ENCODE peak calls at places on chromosomes 16 and 17, in four cellular contexts. One of them, this sample, is unnamed.
A peak's percentile ranks its signal among the peaks of the same experiment; 100 is the strongest.

GRCh38 chr16:62208934-62209333 is 172.7 kb upstream of the CDH8 start:
- DNase-seq in dorsolateral prefrontal cortex: no peak
- DNase-seq in ovary: no peak
- DNase-seq in astrocyte of the spinal cord: no peak
- DNase-seq in this sample: no peak

GRCh38 chr16:17638134-17638533 is 167.4 kb upstream of the XYLT1 start:
- DNase-seq in ovary: no peak
- DNase-seq in dorsolateral prefrontal cortex: no peak
- DNase-seq in astrocyte of the spinal cord: no peak
- DNase-seq in this sample: no peak

GRCh38 chr16:85485379-85485778 is 127.7 kb upstream of the GSE1 start:
- DNase-seq in astrocyte of the spinal cord: no peak
- DNase-seq in ovary: no peak
- DNase-seq in dorsolateral prefrontal cortex: peak; percentile 59
- DNase-seq in this sample: no peak

GRCh38 chr17:9224485-9224884 is 203.2 kb downstream of the NTN1 start:
- DNase-seq in ovary: no peak
- DNase-seq in dorsolateral prefrontal cortex: no peak
- DNase-seq in astrocyte of the spinal cord: no peak
- DNase-seq in this sample: no peak

GRCh38 chr17:82297804-82298537 is 19.4 kb downstream of the CD7 start:
- DNase-seq in dorsolateral prefrontal cortex: peak; percentile 68
- DNase-seq in ovary: peak; percentile 88
- DNase-seq in astrocyte of the spinal cord: peak; percentile 94
- DNase-seq in this sample: no peak

GRCh38 chr16:4015275-4015990 is 100.8 kb downstream of the ADCY9 start:
- DNase-seq in ovary: no peak
- DNase-seq in astrocyte of the spinal cord: no peak
- DNase-seq in dorsolateral prefrontal cortex: no peak
- DNase-seq in this sample: no peak

GRCh38 chr17:50114849-50115357 is 15.1 kb downstream of the SAMD14 start:
- DNase-seq in astrocyte of the spinal cord: peak; percentile 70
- DNase-seq in ovary: no peak
- DNase-seq in dorsolateral prefrontal cortex: no peak
- DNase-seq in this sample: no peak

GRCh38 chr17:5619088-5619740 is 34.9 kb upstream of the NLRP1 start:
- DNase-seq in ovary: no peak
- DNase-seq in dorsolateral prefrontal cortex: no peak
- DNase-seq in astrocyte of the spinal cord: no peak
- DNase-seq in this sample: no peak

GRCh38 chr17:14308965-14309879 is 8.3 kb downstream of the HS3ST3B1 start:
- DNase-seq in ovary: peak; percentile 92
- DNase-seq in astrocyte of the spinal cord: peak; percentile 97
- DNase-seq in dorsolateral prefrontal cortex: peak; percentile 72
- DNase-seq in this sample: peak; percentile 98

GRCh38 chr16:24737391-24737871 is 8.0 kb downstream of the TNRC6A start:
- DNase-seq in astrocyte of the spinal cord: peak; percentile 57
- DNase-seq in ovary: no peak
- DNase-seq in dorsolateral prefrontal cortex: no peak
- DNase-seq in this sample: no peak

GRCh38 chr17:45722161-45722560 is 62.0 kb upstream of the CRHR1 start:
- DNase-seq in ovary: no peak
- DNase-seq in astrocyte of the spinal cord: no peak
- DNase-seq in dorsolateral prefrontal cortex: no peak
- DNase-seq in this sample: no peak
- TF ChIP-seq CTCF in ovary: no peak
- TF ChIP-seq CTCF in astrocyte of the spinal cord: peak; percentile 25
- TF ChIP-seq CTCF in dorsolateral prefrontal cortex: no peak
- TF ChIP-seq CTCF in this sample: peak; percentile 69

GRCh38 chr16:23433261-23433920 is 19.6 kb downstream of the COG7 start:
- DNase-seq in dorsolateral prefrontal cortex: no peak
- DNase-seq in astrocyte of the spinal cord: no peak
- DNase-seq in ovary: no peak
- DNase-seq in this sample: no peak

GRCh38 chr16:23434380-23434779 is 18.6 kb downstream of the COG7 start:
- DNase-seq in ovary: no peak
- DNase-seq in dorsolateral prefrontal cortex: no peak
- DNase-seq in astrocyte of the spinal cord: peak; percentile 69
- DNase-seq in this sample: no peak

GRCh38 chr16:23435500-23435899 is 17.5 kb downstream of the COG7 start:
- DNase-seq in ovary: peak; percentile 37
- DNase-seq in astrocyte of the spinal cord: peak; percentile 64
- DNase-seq in dorsolateral prefrontal cortex: peak; percentile 41
- DNase-seq in this sample: no peak

GRCh38 chr16:23428351-23428750 is 24.6 kb downstream of the COG7 start:
- DNase-seq in dorsolateral prefrontal cortex: no peak
- DNase-seq in ovary: no peak
- DNase-seq in astrocyte of the spinal cord: no peak
- DNase-seq in this sample: no peak

GRCh38 chr16:23432176-23433128 is 20.5 kb downstream of the COG7 start:
- DNase-seq in ovary: no peak
- DNase-seq in astrocyte of the spinal cord: no peak
- DNase-seq in dorsolateral prefrontal cortex: no peak
- DNase-seq in this sample: no peak
- TF ChIP-seq CTCF in ovary: no peak
- TF ChIP-seq CTCF in astrocyte of the spinal cord: no peak
- TF ChIP-seq CTCF in dorsolateral prefrontal cortex: no peak
- TF ChIP-seq CTCF in this sample: no peak

GRCh38 chr17:27083408-27084185 is 210.3 kb upstream of the WSB1 start:
- DNase-seq in ovary: no peak
- DNase-seq in dorsolateral prefrontal cortex: no peak
- DNase-seq in astrocyte of the spinal cord: no peak
- DNase-seq in this sample: no peak

GRCh38 chr17:27082775-27083154 is 211.1 kb upstream of the WSB1 start:
- DNase-seq in ovary: no peak
- DNase-seq in dorsolateral prefrontal cortex: no peak
- DNase-seq in astrocyte of the spinal cord: no peak
- DNase-seq in this sample: no peak

GRCh38 chr17:27087935-27088766 is 205.8 kb upstream of the WSB1 start:
- DNase-seq in astrocyte of the spinal cord: no peak
- DNase-seq in dorsolateral prefrontal cortex: no peak
- DNase-seq in ovary: no peak
- DNase-seq in this sample: no peak

GRCh38 chr17:27086526-27086925 is 207.4 kb upstream of the WSB1 start:
- DNase-seq in astrocyte of the spinal cord: no peak
- DNase-seq in dorsolateral prefrontal cortex: no peak
- DNase-seq in ovary: no peak
- DNase-seq in this sample: no peak

DNA sequence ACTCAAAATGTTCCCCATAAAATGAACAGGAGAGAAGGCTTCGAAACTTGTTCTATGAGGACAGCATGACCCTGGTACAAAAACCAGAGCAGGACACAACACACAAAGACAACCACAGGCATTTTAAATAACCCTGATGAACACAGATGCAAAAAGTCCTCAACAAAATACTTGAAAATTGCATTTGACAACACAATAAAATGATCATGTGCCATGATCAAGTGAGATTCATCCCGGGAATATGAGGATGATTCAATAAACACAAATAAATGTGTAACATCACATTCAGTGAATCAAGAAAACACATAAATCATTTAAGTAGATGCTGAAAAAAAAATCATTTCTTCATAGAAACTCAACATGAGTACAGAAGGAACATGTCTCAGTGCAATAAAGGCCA is 208.4 kb upstream of the WSB1 start:
- DNase-seq in dorsolateral prefrontal cortex: no peak
- DNase-seq in astrocyte of the spinal cord: no peak
- DNase-seq in ovary: no peak
- DNase-seq in this sample: no peak
- TF ChIP-seq CTCF in dorsolateral prefrontal cortex: no peak
- TF ChIP-seq CTCF in astrocyte of the spinal cord: no peak
- TF ChIP-seq CTCF in ovary: no peak
- TF ChIP-seq CTCF in this sample: no peak

GRCh38 chr16:57430955-57431354 is 16.2 kb downstream of the CIAPIN1 start:
- DNase-seq in ovary: no peak
- DNase-seq in astrocyte of the spinal cord: no peak
- DNase-seq in dorsolateral prefrontal cortex: no peak
- DNase-seq in this sample: no peak
- TF ChIP-seq CTCF in ovary: no peak
- TF ChIP-seq CTCF in astrocyte of the spinal cord: no peak
- TF ChIP-seq CTCF in dorsolateral prefrontal cortex: no peak
- TF ChIP-seq CTCF in this sample: no peak

DNA sequence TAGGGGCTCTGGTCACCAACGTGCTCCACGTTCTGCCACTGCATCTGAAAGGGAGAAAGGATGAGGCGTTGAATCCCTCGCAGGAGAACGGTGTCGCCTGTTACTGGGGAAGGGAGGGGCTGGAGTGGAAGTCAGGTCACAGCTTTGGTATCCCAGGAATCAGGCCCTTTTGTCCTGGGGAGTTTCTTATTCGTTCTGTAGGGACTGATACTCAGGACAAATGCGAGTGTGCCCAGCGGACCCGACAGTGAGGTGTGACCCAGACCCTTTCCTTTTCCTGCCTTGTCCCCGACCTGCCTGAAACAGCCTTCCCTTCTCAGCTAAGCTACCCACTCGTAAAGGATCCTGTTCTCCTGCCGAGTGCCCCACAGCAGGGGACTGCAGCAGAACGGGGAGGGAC is 177.5 kb downstream of the VPS53 start:
- DNase-seq in astrocyte of the spinal cord: no peak
- DNase-seq in dorsolateral prefrontal cortex: no peak
- DNase-seq in ovary: no peak
- DNase-seq in this sample: no peak
- TF ChIP-seq CTCF in astrocyte of the spinal cord: no peak
- TF ChIP-seq CTCF in dorsolateral prefrontal cortex: no peak
- TF ChIP-seq CTCF in ovary: no peak
- TF ChIP-seq CTCF in this sample: no peak

This sample was measured in type B pancreatic cell.